ENCODE peak calls at places on chromosome 5, in ten cellular contexts. Y, O, G, Q, R, Z, D, P, L and C are unnamed samples.

GRCh38 chr5:125722550-125722949 is 700.7 kb upstream of the GRAMD2B start:
- DNase-seq in Y (no peak), L (no peak), P (no peak), R (no peak), O (no peak), G (peak; percentile 5), Z (peak; percentile 66), D (no peak), Q (no peak), C (peak; percentile 40)

GRCh38 chr5:100647461-100648230 is 112.5 kb downstream of the FAM174A start:
- DNase-seq in D (no peak), Z (no peak), Q (peak; percentile 59), O (no peak), L (peak; percentile 43), G (peak; percentile 29), R (peak; percentile 61), Y (peak; percentile 70), P (no peak), C (peak; percentile 51)

GRCh38 chr5:160419458-160420330 is 813 bp upstream of the SLU7 start:
- DNase-seq in Y (no peak), Q (no peak), G (no peak), D (no peak), R (no peak), Z (no peak), P (no peak), O (no peak), L (no peak), C (no peak)

GRCh38 chr5:105504-106080 is 13.6 kb downstream of the PLEKHG4B start:
- DNase-seq in D (no peak), P (no peak), L (no peak), Y (no peak), O (no peak), Z (no peak), G (no peak), R (no peak), Q (no peak), C (no peak)

GRCh38 chr5:137146402-137146889 is 352.7 kb downstream of the SPOCK1 start:
- DNase-seq in Q (peak; percentile 82), D (no peak), Z (peak; percentile 96), R (peak; percentile 81), P (peak; percentile 98), L (no peak), O (no peak), G (peak; percentile 88), Y (no peak), C (peak; percentile 100)

GRCh38 chr5:159792180-159792579 is 124.1 kb upstream of the ADRA1B start:
- DNase-seq in R (no peak), P (no peak), L (no peak), Q (no peak), O (peak; percentile 59), Z (no peak), D (no peak), G (no peak), Y (no peak), C (no peak)

GRCh38 chr5:60514152-60514551 is 185.8 kb downstream of the DEPDC1B start:
- DNase-seq in D (no peak), Q (no peak), G (no peak), P (no peak), Y (no peak), O (no peak), L (no peak), R (no peak), Z (peak; percentile 15), C (no peak)

GRCh38 chr5:34686762-34687268 is 30.7 kb downstream of the RAI14 start:
- DNase-seq in R (peak; percentile 90), D (no peak), P (no peak), G (peak; percentile 99), Z (peak; percentile 99), L (peak; percentile 65), Y (peak; percentile 86), O (no peak), Q (peak; percentile 53), C (peak; percentile 99)

GRCh38 chr5:82160948-82161347 is 117.2 kb downstream of the RPS23 start:
- DNase-seq in D (no peak), O (no peak), P (peak; percentile 69), Q (no peak), L (no peak), Y (no peak), R (no peak), G (no peak), Z (no peak), C (no peak)

GRCh38 chr5:146751054-146751453 is 127.5 kb downstream of the PPP2R2B start:
- DNase-seq in Z (no peak), Q (no peak), P (no peak), G (no peak), D (no peak), Y (no peak), O (peak; percentile 14), L (no peak), R (no peak), C (peak; percentile 69)

GRCh38 chr5:16617272-16617973 is 626 bp upstream of the RETREG1 start:
- DNase-seq in P (no peak), R (no peak), G (no peak), O (no peak), L (peak; percentile 37), Y (no peak), D (peak; percentile 39), Z (no peak), Q (no peak), C (no peak)

GRCh38 chr5:141850183-141850768 is 27.9 kb downstream of the PCDH1 start:
- DNase-seq in P (no peak), R (no peak), D (no peak), Q (peak; percentile 38), Z (peak; percentile 17), Y (no peak), G (peak; percentile 24), O (peak; percentile 41), L (peak; percentile 48), C (no peak)

GRCh38 chr5:152349683-152350526 is 55.2 kb downstream of the NMUR2 start:
- DNase-seq in R (no peak), P (no peak), D (no peak), Y (peak; percentile 61), Q (no peak), O (peak; percentile 48), Z (peak; percentile 14), G (peak; percentile 14), L (peak; percentile 28), C (peak; percentile 37)

GRCh38 chr5:99088309-99088708 is 159.5 kb upstream of the CHD1 start:
- DNase-seq in Q (no peak), P (no peak), G (peak; percentile 29), Z (peak; percentile 5), D (no peak), O (no peak), L (no peak), R (no peak), Y (no peak), C (no peak)

DNA sequence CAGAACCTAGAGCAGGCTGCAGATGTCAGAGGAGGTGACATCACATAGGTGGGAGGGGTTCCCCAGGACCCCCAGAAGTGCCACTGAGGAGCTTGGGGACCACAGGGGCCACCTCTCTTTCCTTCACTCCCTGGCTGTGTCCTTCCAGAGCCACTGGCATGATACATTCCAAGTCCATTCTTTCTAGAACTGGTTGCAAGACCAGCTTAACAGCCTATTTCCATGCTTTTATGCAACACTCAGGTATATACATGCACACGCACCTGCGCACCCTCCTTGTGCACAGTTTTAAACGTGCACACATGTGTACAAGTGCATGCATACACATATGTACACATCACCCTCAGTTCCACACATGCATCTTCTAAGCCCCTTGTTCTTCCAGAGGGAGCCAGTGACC is 39.7 kb downstream of the SLC6A7 start:
- DNase-seq in Q (no peak), O (no peak), D (no peak), P (no peak), L (no peak), Y (no peak), R (no peak), G (no peak), Z (no peak), C (no peak)
- H3K27me3 ChIP-seq in Q (no peaks in the 10 kb centered on the region), O (no peaks in the 10 kb centered on the region), D (no peaks in the 10 kb centered on the region), P (no peaks in the 10 kb centered on the region), L (no peaks in the 10 kb centered on the region), Y (no peaks in the 10 kb centered on the region), R (no peaks in the 10 kb centered on the region), G (no peaks in the 10 kb centered on the region), Z (no peaks in the 10 kb centered on the region), C (no peaks in the 10 kb centered on the region)

DNA sequence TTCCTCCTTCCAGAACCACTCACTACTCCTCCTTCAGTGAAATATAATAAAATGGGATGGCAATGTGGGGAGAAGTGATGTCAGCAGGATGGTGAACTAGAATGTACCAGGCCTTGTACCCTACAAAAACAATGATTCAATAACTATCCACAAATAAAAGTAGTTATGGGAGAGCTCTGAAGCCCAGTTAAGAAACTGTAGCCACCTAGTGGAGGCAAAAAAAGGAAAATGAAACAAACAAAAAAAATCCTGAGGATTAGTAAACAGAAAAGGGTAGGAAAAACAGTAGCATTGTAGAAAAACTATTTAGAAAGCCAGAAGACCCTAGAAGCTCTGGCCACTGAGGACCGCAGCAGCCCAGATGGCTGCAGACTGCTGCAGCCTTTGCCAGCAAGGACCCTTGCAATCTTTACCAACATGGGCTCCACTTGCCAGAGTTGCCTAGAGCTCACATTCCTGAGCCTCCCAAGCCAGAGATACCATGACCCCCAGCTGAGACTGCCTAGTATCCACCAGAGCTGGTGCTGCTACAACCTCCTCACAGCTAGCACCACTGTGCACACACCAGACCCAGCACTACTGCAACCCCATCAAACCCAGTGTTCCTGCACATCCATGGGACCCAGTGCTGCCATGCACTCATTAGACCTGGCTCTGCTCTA is 259.7 kb upstream of the MSX2 start:
- DNase-seq in P (no peak), G (no peak), Y (no peak), O (no peak), D (no peak), L (no peak), Q (no peak), R (no peak), Z (no peak), C (no peak)
- TF ChIP-seq CTCF in P (no peak), G (no peak), Y (no peak), O (no peak), D (no peak), L (no peak), Q (no peak), R (no peak), Z (no peak), C (no peak)

DNA sequence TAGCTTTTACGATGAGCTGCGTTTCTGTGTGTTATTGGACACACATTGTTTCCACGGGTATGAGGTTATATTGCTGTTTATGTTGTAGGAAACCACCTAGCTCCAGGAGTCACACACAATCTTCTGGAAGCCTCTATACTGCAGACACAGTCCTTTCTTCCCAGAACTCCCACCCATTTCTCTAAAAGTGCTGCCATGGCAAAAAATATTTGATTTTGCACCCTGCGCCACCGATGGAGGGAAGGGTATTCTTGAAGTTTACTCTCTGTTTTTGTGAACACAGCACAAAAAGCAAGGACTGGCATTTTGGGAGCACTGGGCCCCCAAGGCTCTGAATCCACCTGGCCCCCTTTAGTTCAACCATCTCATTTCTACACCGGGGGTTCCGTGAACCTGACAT is 187.5 kb downstream of the ICE1 start:
- DNase-seq in O (no peak), D (no peak), Z (no peak), Q (no peak), Y (no peak), L (no peak), P (no peak), R (no peak), G (no peak), C (no peak)
- H3K27me3 ChIP-seq in O (no peaks in the 10 kb centered on the region), D (no peaks in the 10 kb centered on the region), Z (no peaks in the 10 kb centered on the region), Q (no peaks in the 10 kb centered on the region), Y (no peaks in the 10 kb centered on the region), L (no peaks in the 10 kb centered on the region), P (no peaks in the 10 kb centered on the region), R (no peaks in the 10 kb centered on the region), G (no peaks in the 10 kb centered on the region), C (no peaks in the 10 kb centered on the region)

DNA sequence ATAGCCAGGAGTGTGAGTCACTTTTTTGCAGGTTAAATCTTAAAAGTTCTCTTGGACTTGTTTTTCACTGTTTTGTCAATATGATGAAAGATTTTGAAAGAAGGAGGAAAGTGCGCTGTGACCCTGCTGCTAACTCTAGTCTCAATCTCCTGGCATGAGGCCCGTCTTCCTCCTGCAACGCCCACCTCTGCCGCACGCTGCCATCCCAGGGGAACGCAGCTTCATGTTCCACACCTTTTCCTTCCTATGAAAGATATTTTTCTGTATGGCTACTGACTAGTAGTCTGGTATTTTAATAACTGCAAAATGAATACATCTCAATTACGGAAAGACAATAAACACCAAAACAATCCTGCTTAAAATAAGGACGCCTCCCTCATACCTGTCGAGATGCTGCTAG is 8.3 kb downstream of the PPIC start:
- DNase-seq in R (no peak), P (no peak), Z (no peak), Y (no peak), L (peak; percentile 41), O (no peak), D (no peak), Q (no peak), G (no peak), C (no peak)
- TF ChIP-seq CTCF in R (no peak), P (no peak), Z (no peak), Y (no peak), L (peak; percentile 11), O (no peak), D (no peak), Q (no peak), G (no peak), C (no peak)